ENCODE peak calls at places on chromosomes 12 and 14, in seven cellular contexts. O is CD4-positive, CD25-positive, alpha-beta regulatory T cell; M is A549; J is ovary; V is left ventricle myocardium inferior; D is GM23338; P is brain microvascular endothelial cell. H is an unnamed sample.
A peak's percentile ranks its signal among the peaks of the same experiment; 100 is the strongest.

GRCh38 chr14:55386037-55386798 is 25.4 kb downstream of the ATG14 start:
- DNase-seq in O (no peak), M (no peak), J (no peak), V (no peak), D (no peak), P (no peak), H (peak; percentile 10)

GRCh38 chr12:131047789-131048610 is 94.3 kb downstream of the ADGRD1 start:
- DNase-seq in O (no peak), M (no peak), J (no peak), V (peak; percentile 58), D (no peak), P (no peak), H (no peak)

GRCh38 chr14:77980475-77981321 is 180.8 kb downstream of the ADCK1 start:
- DNase-seq in O (no peak), M (no peak), J (no peak), V (no peak), D (peak; percentile 71), P (no peak), H (no peak)

GRCh38 chr12:10293570-10294227 is 14.0 kb upstream of the KLRD1 start:
- DNase-seq in O (no peak), M (no peak), J (no peak), V (no peak), D (no peak), P (no peak), H (no peak)

GRCh38 chr14:54003064-54003463 is 46.4 kb upstream of the BMP4 start:
- DNase-seq in O (no peak), M (no peak), J (no peak), V (no peak), D (no peak), P (no peak), H (no peak)

GRCh38 chr12:88951860-88952483 is 371.7 kb upstream of the KITLG start:
- DNase-seq in O (no peak), M (no peak), J (no peak), V (no peak), D (peak; percentile 70), P (no peak), H (no peak)

GRCh38 chr12:32889073-32889760 is 7.4 kb downstream of the PKP2 start:
- DNase-seq in O (no peak), M (no peak), J (no peak), V (no peak), D (no peak), P (no peak), H (no peak)

GRCh38 chr14:61581955-61582615 is 113.2 kb upstream of the HIF1A start:
- DNase-seq in O (no peak), M (no peak), J (no peak), V (no peak), D (no peak), P (no peak), H (no peak)

GRCh38 chr12:52645120-52645761 is 6.8 kb downstream of the KRT2 start:
- DNase-seq in O (no peak), M (no peak), J (no peak), V (no peak), D (no peak), P (no peak), H (no peak)

GRCh38 chr14:61558271-61558670 is 137.0 kb upstream of the HIF1A start:
- DNase-seq in O (no peak), M (no peak), J (no peak), V (no peak), D (no peak), P (no peak), H (peak; percentile 88)

GRCh38 chr14:61561144-61561543 is 134.2 kb upstream of the HIF1A start:
- DNase-seq in O (no peak), M (peak; percentile 72), J (no peak), V (no peak), D (peak; percentile 46), P (peak; percentile 67), H (no peak)

GRCh38 chr12:12072064-12072760 is 1.5 kb downstream of the BCL2L14 start:
- DNase-seq in O (no peak), M (no peak), J (no peak), V (no peak), D (no peak), P (no peak), H (no peak)

GRCh38 chr14:69263364-69263763 is 3.4 kb downstream of the GALNT16 start:
- DNase-seq in O (no peak), M (no peak), J (no peak), V (peak; percentile 62), D (no peak), P (peak; percentile 97), H (peak; percentile 84)

GRCh38 chr12:100138048-100138907 is 4.4 kb downstream of the BLTP3B start:
- DNase-seq in O (no peak), M (no peak), J (no peak), V (no peak), D (no peak), P (peak; percentile 16), H (peak; percentile 44)

GRCh38 chr12:16346931-16347330 is 514 bp upstream of the MGST1 start:
- DNase-seq in O (no peak), M (peak; percentile 8), J (no peak), V (no peak), D (no peak), P (no peak), H (no peak)

GRCh38 chr12:18690653-18691052 is 47.2 kb downstream of the PLCZ1 start:
- DNase-seq in O (no peak), M (peak; percentile 6), J (no peak), V (no peak), D (no peak), P (peak; percentile 85), H (no peak)

GRCh38 chr12:93786669-93787397 is 109.7 kb downstream of the CRADD start:
- DNase-seq in O (no peak), M (no peak), J (no peak), V (no peak), D (no peak), P (no peak), H (no peak)

GRCh38 chr12:115988629-115989563 is 288.6 kb downstream of the MED13L start:
- DNase-seq in O (no peak), M (no peak), J (no peak), V (no peak), D (no peak), P (no peak), H (no peak)

GRCh38 chr12:115990241-115990640 is 287.3 kb downstream of the MED13L start:
- DNase-seq in O (no peak), M (no peak), J (no peak), V (no peak), D (no peak), P (no peak), H (no peak)

GRCh38 chr12:115998119-115998633 is 279.3 kb downstream of the MED13L start:
- DNase-seq in O (no peak), M (peak; percentile 45), J (no peak), V (no peak), D (peak; percentile 73), P (peak; percentile 33), H (peak; percentile 75)

GRCh38 chr12:115998789-115999478 is 278.6 kb downstream of the MED13L start:
- DNase-seq in O (no peak), M (no peak), J (no peak), V (no peak), D (no peak), P (no peak), H (no peak)

DNA sequence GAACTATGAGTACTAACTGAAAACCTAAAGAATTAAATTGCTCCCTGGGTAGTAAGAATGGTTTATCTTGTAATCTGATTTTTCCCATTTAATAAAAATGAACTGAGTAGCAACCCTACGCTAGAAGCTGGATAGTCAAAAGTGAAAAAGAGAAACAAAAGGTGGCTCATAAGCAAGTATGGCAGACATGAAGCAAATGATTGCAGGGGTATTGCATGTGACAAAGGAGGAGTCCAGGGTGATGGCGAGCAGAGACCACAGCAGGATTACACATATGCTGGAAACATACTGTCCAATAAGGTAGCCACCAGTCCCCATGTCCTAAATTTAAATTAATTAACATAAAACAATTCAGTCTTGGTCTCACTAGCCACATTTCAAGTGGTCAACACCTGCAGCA is 283.8 kb downstream of the MED13L start:
- DNase-seq in O (no peak), M (no peak), J (no peak), V (no peak), D (no peak), P (no peak), H (no peak)
- H3K27ac ChIP-seq in O (no peak overlapping the region), M (no peak overlapping the region), J (no peak overlapping the region), V (no peak overlapping the region), D (no peak overlapping the region), P (no peak overlapping the region), H (no peak overlapping the region)

GRCh38 chr12:67732857-67733256 is 84.3 kb downstream of the DYRK2 start:
- DNase-seq in O (no peak), M (no peak), J (no peak), V (no peak), D (no peak), P (no peak), H (no peak)
- H3K27ac ChIP-seq in O (no peak overlapping the region), M (no peak overlapping the region), J (no peak overlapping the region), V (no peak overlapping the region), D (no peak overlapping the region), P (no peak overlapping the region), H (no peak overlapping the region)

GRCh38 chr12:120168337-120168736 is 26.2 kb downstream of the GCN1 start:
- DNase-seq in O (no peak), M (no peak), J (no peak), V (no peak), D (no peak), P (no peak), H (no peak)

GRCh38 chr12:120169946-120170345 is 24.6 kb downstream of the GCN1 start:
- DNase-seq in O (no peak), M (no peak), J (no peak), V (no peak), D (no peak), P (no peak), H (no peak)

GRCh38 chr12:120170631-120171030 is 23.9 kb downstream of the GCN1 start:
- DNase-seq in O (no peak), M (no peak), J (no peak), V (no peak), D (no peak), P (no peak), H (no peak)

GRCh38 chr12:120164293-120164692 is 30.2 kb downstream of the GCN1 start:
- DNase-seq in O (no peak), M (no peak), J (no peak), V (no peak), D (no peak), P (no peak), H (no peak)

GRCh38 chr12:120167529-120168095 is 26.9 kb downstream of the GCN1 start:
- DNase-seq in O (no peak), M (no peak), J (no peak), V (no peak), D (no peak), P (no peak), H (peak; percentile 88)
- H3K27ac ChIP-seq in O (no peak overlapping the region), M (no peak overlapping the region), J (no peak overlapping the region), V (no peak overlapping the region), D (no peak overlapping the region), P (no peak overlapping the region), H (no peak overlapping the region)

DNA sequence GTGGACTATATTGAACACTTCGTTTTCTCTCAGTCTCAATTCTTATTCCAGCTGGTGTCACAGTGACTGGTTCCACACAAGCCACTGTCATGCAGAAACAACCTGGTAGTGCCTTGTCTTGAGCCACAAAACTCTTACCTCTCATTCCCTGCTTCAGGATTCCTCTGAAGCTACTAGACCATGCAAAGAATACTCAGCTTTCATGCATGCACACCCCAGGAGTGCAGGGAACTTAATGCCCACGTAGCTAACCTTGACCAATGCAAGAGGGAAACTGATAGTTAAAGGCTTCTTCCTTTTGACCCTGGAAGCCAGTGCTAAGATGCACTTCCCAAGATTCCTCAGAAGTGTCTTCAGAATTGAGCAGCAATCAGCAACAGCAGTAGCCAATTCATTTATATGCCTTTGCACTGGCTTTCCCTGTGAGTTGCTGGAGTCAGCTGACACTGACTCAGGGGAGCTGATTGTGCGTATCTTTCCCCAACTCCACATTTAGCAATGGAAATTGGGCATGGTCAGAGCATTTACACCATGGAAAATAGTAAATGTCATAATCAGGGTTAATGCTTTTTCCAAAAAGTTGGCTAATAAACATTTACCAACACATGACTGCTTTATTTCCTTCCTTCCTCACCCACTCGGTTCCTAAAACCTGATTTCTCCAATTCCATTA is 113.6 kb upstream of the SLC35F4 start:
- DNase-seq in O (no peak), M (no peak), J (no peak), V (no peak), D (no peak), P (no peak), H (no peak)
- H3K27ac ChIP-seq in O (no peak overlapping the region), M (no peak overlapping the region), J (no peak overlapping the region), V (no peak overlapping the region), D (no peak overlapping the region), P (no peak overlapping the region), H (no peak overlapping the region)